ENCODE peak calls at places on chromosomes 7 and 10, in four cellular contexts. U, L, S and W are unnamed samples.

GRCh38 chr7:44622342-44623151 is 16.1 kb downstream of the OGDH start:
- DNase-seq in L (no peak), U (no peak), S (no peak), W (no peak)

GRCh38 chr10:69224862-69225657 is 4.9 kb downstream of the HKDC1 start:
- DNase-seq in L (no peak), S (no peak), U (no peak), W (no peak)

GRCh38 chr10:100392686-100393003 is 45.6 kb downstream of the SCD start:
- DNase-seq in L (no peak), U (no peak), S (no peak), W (no peak)

GRCh38 chr7:18532813-18533212 is 37.3 kb downstream of the HDAC9 start:
- DNase-seq in U (no peak), L (no peak), S (no peak), W (no peak)

GRCh38 chr7:64946772-64947171 is 43.7 kb downstream of the ZNF273 start:
- DNase-seq in L (no peak), U (no peak), S (no peak), W (no peak)

GRCh38 chr10:3354171-3354570 is 181.6 kb upstream of the PITRM1 start:
- DNase-seq in S (no peak), L (no peak), U (peak; percentile 71), W (no peak)

GRCh38 chr10:102485093-102485785 is 17.3 kb downstream of the ACTR1A start:
- DNase-seq in L (no peak), S (no peak), U (no peak), W (no peak)

GRCh38 chr10:116001266-116001857 is 271.6 kb downstream of the GFRA1 start:
- DNase-seq in U (no peak), S (peak; percentile 28), L (no peak), W (no peak)

GRCh38 chr7:115340828-115341227 is 418.9 kb downstream of the MDFIC start:
- DNase-seq in L (no peak), S (no peak), U (peak; percentile 91), W (peak; percentile 51)

GRCh38 chr7:132251327-132251659 is 325.0 kb downstream of the PLXNA4 start:
- DNase-seq in U (no peak), L (no peak), S (peak; percentile 56), W (no peak)

GRCh38 chr7:23712368-23713284 is 2.6 kb downstream of the STK31 start:
- DNase-seq in L (no peak), U (peak; percentile 38), S (no peak), W (peak; percentile 23)

GRCh38 chr10:97781541-97782331 is 9.9 kb upstream of the SFRP5 start:
- DNase-seq in L (no peak), S (no peak), U (no peak), W (no peak)

GRCh38 chr7:102433319-102434038 is at the start of gene ORAI2:
- DNase-seq in U (peak; percentile 27), S (peak; percentile 90), L (no peak), W (no peak)

GRCh38 chr10:79275431-79275851 is 71.8 kb upstream of the PPIF start:
- DNase-seq in U (peak; percentile 23), L (no peak), S (peak; percentile 62), W (no peak)

GRCh38 chr10:131354380-131354779 is 42.9 kb upstream of the TCERG1L start:
- DNase-seq in U (no peak), S (no peak), L (no peak), W (no peak)

GRCh38 chr10:72048450-72049124 is 39.8 kb downstream of the SPOCK2 start:
- DNase-seq in L (peak; percentile 51), U (peak; percentile 68), S (peak; percentile 92), W (peak; percentile 63)

GRCh38 chr7:99125505-99125865 is 18.4 kb downstream of the SMURF1 start:
- DNase-seq in S (no peak), U (no peak), L (no peak), W (no peak)

GRCh38 chr10:113520606-113521481 is 32.0 kb upstream of the HABP2 start:
- DNase-seq in U (peak; percentile 46), L (no peak), S (peak; percentile 66), W (peak; percentile 69)

GRCh38 chr7:158284617-158285382 is 302.8 kb downstream of the PTPRN2 start:
- DNase-seq in S (no peak), L (no peak), U (no peak), W (no peak)

GRCh38 chr7:30788640-30789333 is 17.6 kb downstream of the MINDY4 start:
- DNase-seq in L (no peak), U (no peak), S (no peak), W (no peak)
- H3K4me3 ChIP-seq in L (no peak overlapping the region), U (no peak overlapping the region), S (no peak overlapping the region), W (no peak overlapping the region)

GRCh38 chr7:134699021-134699818 is 52.6 kb downstream of the BPGM start:
- DNase-seq in U (no peak), L (no peak), S (no peak), W (no peak)

GRCh38 chr7:134702366-134703240 is 56.0 kb downstream of the BPGM start:
- DNase-seq in L (no peak), U (no peak), S (no peak), W (no peak)

GRCh38 chr7:134699871-134700270 is 53.2 kb downstream of the BPGM start:
- DNase-seq in S (no peak), U (peak; percentile 76), L (no peak), W (no peak)

GRCh38 chr7:134703241-134703594 is 56.6 kb downstream of the BPGM start:
- DNase-seq in U (no peak), L (no peak), S (no peak), W (no peak)

GRCh38 chr7:134701272-134701671 is 54.6 kb downstream of the BPGM start:
- DNase-seq in U (no peak), S (no peak), L (no peak), W (no peak)
- TF ChIP-seq CTCF in U (peak; percentile 53), S (peak; percentile 19), L (peak; percentile 14), W (peak; percentile 49)

GRCh38 chr7:134045716-134046115 is 81.4 kb upstream of the LRGUK start:
- DNase-seq in S (no peak), U (no peak), L (no peak), W (no peak)
- H3K4me3 ChIP-seq in S (no peak overlapping the region), U (no peak overlapping the region), L (no peak overlapping the region), W (no peak overlapping the region)

GRCh38 chr10:128727114-128727513 is 600.9 kb upstream of the MKI67 start:
- DNase-seq in U (no peak), S (no peak), L (no peak), W (no peak)
- TF ChIP-seq CTCF in U (no peak), S (no peak), L (no peak), W (no peak)

GRCh38 chr7:148856891-148857290 is 27.2 kb downstream of the EZH2 start:
- DNase-seq in S (no peak), U (peak; percentile 48), L (no peak), W (no peak)
- H3K4me3 ChIP-seq in S (no peak overlapping the region), U (no peak overlapping the region), L (no peak overlapping the region), W (peak overlapping the region; percentile 57)

DNA sequence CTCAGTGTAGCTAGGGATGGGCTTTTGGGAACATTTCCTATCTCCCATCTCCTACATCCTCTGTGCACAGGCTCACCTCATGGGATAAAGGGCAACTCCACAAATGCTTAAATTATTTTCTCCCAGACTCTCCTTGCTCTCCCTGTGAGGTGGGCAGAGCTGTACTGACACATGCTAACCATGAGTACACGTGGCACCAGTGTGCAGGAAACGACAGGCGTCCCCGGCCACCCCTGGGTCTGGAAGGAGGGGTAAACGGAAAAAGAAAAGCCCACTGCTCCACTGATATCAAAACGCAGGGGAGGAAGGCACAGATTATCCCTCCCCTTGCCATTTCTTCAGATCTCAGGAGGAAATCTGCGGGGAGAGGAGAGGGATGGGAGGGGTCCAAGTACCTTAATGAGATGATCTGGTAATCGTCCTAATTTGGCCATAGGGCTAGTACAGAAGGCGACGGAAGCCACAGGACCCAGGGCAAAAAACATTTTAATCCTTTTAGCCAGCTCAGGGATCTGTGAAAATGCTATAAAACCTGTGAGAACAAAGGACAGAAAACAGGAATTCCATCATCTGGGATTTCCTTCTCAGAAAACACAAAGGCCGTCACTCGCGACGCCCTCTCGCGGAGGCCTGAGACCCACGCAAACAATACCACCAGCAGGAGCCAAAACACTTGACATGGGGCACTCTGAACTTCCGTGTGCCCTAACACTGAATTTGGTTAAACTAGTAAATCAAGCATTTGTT is 17.8 kb upstream of the CH25H start:
- DNase-seq in L (no peak), U (no peak), S (peak; percentile 65), W (no peak)
- TF ChIP-seq CTCF in L (peak; percentile 12), U (peak; percentile 24), S (peak; percentile 36), W (no peak)